ENCODE peak calls at places on chromosomes 7 and 10, in nine cellular contexts. One of them, this sample, is unnamed.
A peak's percentile ranks its signal among the peaks of the same experiment; 100 is the strongest.

GRCh38 chr10:79475119-79475653 is 29.8 kb upstream of the ZCCHC24 start:
- DNase-seq in hepatocyte: no peak
- DNase-seq in endodermal cell: no peak
- DNase-seq in transverse colon: no peak
- DNase-seq in adrenal gland: no peak
- DNase-seq in psoas muscle: no peak
- DNase-seq in heart right ventricle: no peak
- DNase-seq in CD8-positive, alpha-beta memory T cell: no peak
- DNase-seq in caudate nucleus: no peak
- DNase-seq in this sample: no peak

GRCh38 chr10:62554632-62555199 is 180.5 kb downstream of the ZNF365 start:
- DNase-seq in caudate nucleus: no peak
- DNase-seq in CD8-positive, alpha-beta memory T cell: no peak
- DNase-seq in adrenal gland: no peak
- DNase-seq in endodermal cell: peak; percentile 65
- DNase-seq in transverse colon: no peak
- DNase-seq in psoas muscle: no peak
- DNase-seq in heart right ventricle: no peak
- DNase-seq in hepatocyte: peak; percentile 56
- DNase-seq in this sample: no peak

GRCh38 chr7:37765872-37766525 is 82.4 kb upstream of the NME8 start:
- DNase-seq in heart right ventricle: no peak
- DNase-seq in transverse colon: no peak
- DNase-seq in endodermal cell: no peak
- DNase-seq in hepatocyte: no peak
- DNase-seq in CD8-positive, alpha-beta memory T cell: no peak
- DNase-seq in psoas muscle: no peak
- DNase-seq in adrenal gland: no peak
- DNase-seq in caudate nucleus: no peak
- DNase-seq in this sample: no peak

GRCh38 chr7:133919810-133920209 is 207.3 kb upstream of the LRGUK start:
- DNase-seq in hepatocyte: no peak
- DNase-seq in heart right ventricle: no peak
- DNase-seq in endodermal cell: no peak
- DNase-seq in adrenal gland: no peak
- DNase-seq in transverse colon: no peak
- DNase-seq in CD8-positive, alpha-beta memory T cell: no peak
- DNase-seq in caudate nucleus: no peak
- DNase-seq in psoas muscle: no peak
- DNase-seq in this sample: no peak

GRCh38 chr7:5713124-5713912 is 68.1 kb downstream of the RNF216 start:
- DNase-seq in caudate nucleus: peak; percentile 12
- DNase-seq in endodermal cell: peak; percentile 48
- DNase-seq in psoas muscle: no peak
- DNase-seq in transverse colon: no peak
- DNase-seq in CD8-positive, alpha-beta memory T cell: no peak
- DNase-seq in hepatocyte: no peak
- DNase-seq in adrenal gland: no peak
- DNase-seq in heart right ventricle: no peak
- DNase-seq in this sample: no peak

GRCh38 chr7:110095372-110096052 is 995.4 kb upstream of the LRRN3 start:
- DNase-seq in adrenal gland: no peak
- DNase-seq in transverse colon: no peak
- DNase-seq in CD8-positive, alpha-beta memory T cell: no peak
- DNase-seq in heart right ventricle: no peak
- DNase-seq in hepatocyte: no peak
- DNase-seq in psoas muscle: no peak
- DNase-seq in endodermal cell: no peak
- DNase-seq in caudate nucleus: no peak
- DNase-seq in this sample: no peak

GRCh38 chr10:95260397-95260881 is 30.4 kb downstream of the PDLIM1 start:
- DNase-seq in caudate nucleus: no peak
- DNase-seq in heart right ventricle: no peak
- DNase-seq in psoas muscle: no peak
- DNase-seq in CD8-positive, alpha-beta memory T cell: no peak
- DNase-seq in transverse colon: no peak
- DNase-seq in endodermal cell: peak; percentile 67
- DNase-seq in adrenal gland: no peak
- DNase-seq in hepatocyte: peak; percentile 83
- DNase-seq in this sample: no peak

GRCh38 chr7:105723582-105723981 is 142.3 kb upstream of the EFCAB10 start:
- DNase-seq in hepatocyte: no peak
- DNase-seq in heart right ventricle: no peak
- DNase-seq in adrenal gland: no peak
- DNase-seq in psoas muscle: no peak
- DNase-seq in caudate nucleus: peak; percentile 24
- DNase-seq in endodermal cell: peak; percentile 59
- DNase-seq in CD8-positive, alpha-beta memory T cell: no peak
- DNase-seq in transverse colon: no peak
- DNase-seq in this sample: no peak

GRCh38 chr10:59088912-59089573 is 87.4 kb upstream of the PHYHIPL start:
- DNase-seq in adrenal gland: no peak
- DNase-seq in heart right ventricle: no peak
- DNase-seq in CD8-positive, alpha-beta memory T cell: no peak
- DNase-seq in caudate nucleus: no peak
- DNase-seq in transverse colon: no peak
- DNase-seq in endodermal cell: no peak
- DNase-seq in psoas muscle: no peak
- DNase-seq in hepatocyte: no peak
- DNase-seq in this sample: no peak

GRCh38 chr7:44383566-44383965 is 58.2 kb upstream of the CAMK2B start:
- DNase-seq in transverse colon: no peak
- DNase-seq in endodermal cell: peak; percentile 26
- DNase-seq in adrenal gland: no peak
- DNase-seq in caudate nucleus: no peak
- DNase-seq in hepatocyte: no peak
- DNase-seq in psoas muscle: peak; percentile 79
- DNase-seq in CD8-positive, alpha-beta memory T cell: no peak
- DNase-seq in heart right ventricle: no peak
- DNase-seq in this sample: peak; percentile 70

GRCh38 chr7:582081-582835 is 62.6 kb upstream of the PDGFA start:
- DNase-seq in transverse colon: no peak
- DNase-seq in hepatocyte: no peak
- DNase-seq in psoas muscle: no peak
- DNase-seq in endodermal cell: no peak
- DNase-seq in adrenal gland: no peak
- DNase-seq in heart right ventricle: no peak
- DNase-seq in CD8-positive, alpha-beta memory T cell: no peak
- DNase-seq in caudate nucleus: no peak
- DNase-seq in this sample: peak; percentile 36
- H3K27ac ChIP-seq in transverse colon: no peak overlapping the region
- H3K27ac ChIP-seq in hepatocyte: no peak overlapping the region
- H3K27ac ChIP-seq in psoas muscle: no peak overlapping the region
- H3K27ac ChIP-seq in endodermal cell: no peak overlapping the region
- H3K27ac ChIP-seq in adrenal gland: no peak overlapping the region
- H3K27ac ChIP-seq in heart right ventricle: no peak overlapping the region
- H3K27ac ChIP-seq in CD8-positive, alpha-beta memory T cell: no peak overlapping the region
- H3K27ac ChIP-seq in caudate nucleus: no peak overlapping the region
- H3K27ac ChIP-seq in this sample: no peak overlapping the region

GRCh38 chr10:111297351-111297848 is 220.6 kb downstream of the ADRA2A start:
- DNase-seq in CD8-positive, alpha-beta memory T cell: no peak
- DNase-seq in adrenal gland: peak; percentile 19
- DNase-seq in heart right ventricle: no peak
- DNase-seq in hepatocyte: peak; percentile 31
- DNase-seq in transverse colon: no peak
- DNase-seq in caudate nucleus: no peak
- DNase-seq in endodermal cell: no peak
- DNase-seq in psoas muscle: no peak
- DNase-seq in this sample: no peak

GRCh38 chr10:111295788-111296187 is 219.0 kb downstream of the ADRA2A start:
- DNase-seq in transverse colon: no peak
- DNase-seq in hepatocyte: no peak
- DNase-seq in endodermal cell: no peak
- DNase-seq in adrenal gland: no peak
- DNase-seq in caudate nucleus: no peak
- DNase-seq in CD8-positive, alpha-beta memory T cell: no peak
- DNase-seq in psoas muscle: no peak
- DNase-seq in heart right ventricle: no peak
- DNase-seq in this sample: no peak

GRCh38 chr10:111299037-111299436 is 222.2 kb downstream of the ADRA2A start:
- DNase-seq in hepatocyte: no peak
- DNase-seq in endodermal cell: no peak
- DNase-seq in transverse colon: no peak
- DNase-seq in psoas muscle: no peak
- DNase-seq in adrenal gland: no peak
- DNase-seq in heart right ventricle: no peak
- DNase-seq in CD8-positive, alpha-beta memory T cell: no peak
- DNase-seq in caudate nucleus: no peak
- DNase-seq in this sample: no peak

GRCh38 chr10:111303887-111304286 is 227.1 kb downstream of the ADRA2A start:
- DNase-seq in heart right ventricle: no peak
- DNase-seq in psoas muscle: no peak
- DNase-seq in adrenal gland: no peak
- DNase-seq in transverse colon: no peak
- DNase-seq in caudate nucleus: no peak
- DNase-seq in endodermal cell: no peak
- DNase-seq in hepatocyte: no peak
- DNase-seq in CD8-positive, alpha-beta memory T cell: no peak
- DNase-seq in this sample: no peak

GRCh38 chr10:111298031-111298430 is 221.2 kb downstream of the ADRA2A start:
- DNase-seq in transverse colon: no peak
- DNase-seq in CD8-positive, alpha-beta memory T cell: no peak
- DNase-seq in endodermal cell: no peak
- DNase-seq in heart right ventricle: no peak
- DNase-seq in adrenal gland: no peak
- DNase-seq in hepatocyte: no peak
- DNase-seq in caudate nucleus: no peak
- DNase-seq in psoas muscle: no peak
- DNase-seq in this sample: no peak
- H3K27ac ChIP-seq in transverse colon: no peak overlapping the region
- H3K27ac ChIP-seq in CD8-positive, alpha-beta memory T cell: no peak overlapping the region
- H3K27ac ChIP-seq in endodermal cell: peak overlapping the region; percentile 70
- H3K27ac ChIP-seq in heart right ventricle: no peak overlapping the region
- H3K27ac ChIP-seq in adrenal gland: no peak overlapping the region
- H3K27ac ChIP-seq in hepatocyte: no peak overlapping the region
- H3K27ac ChIP-seq in caudate nucleus: no peak overlapping the region
- H3K27ac ChIP-seq in psoas muscle: no peak overlapping the region
- H3K27ac ChIP-seq in this sample: no peak overlapping the region

GRCh38 chr7:39186671-39187070 is 209.0 kb downstream of the POU6F2 start:
- DNase-seq in hepatocyte: no peak
- DNase-seq in CD8-positive, alpha-beta memory T cell: no peak
- DNase-seq in heart right ventricle: no peak
- DNase-seq in psoas muscle: no peak
- DNase-seq in caudate nucleus: peak; percentile 39
- DNase-seq in transverse colon: no peak
- DNase-seq in adrenal gland: no peak
- DNase-seq in endodermal cell: no peak
- DNase-seq in this sample: no peak

GRCh38 chr7:39186131-39186530 is 208.4 kb downstream of the POU6F2 start:
- DNase-seq in hepatocyte: no peak
- DNase-seq in endodermal cell: no peak
- DNase-seq in adrenal gland: no peak
- DNase-seq in CD8-positive, alpha-beta memory T cell: no peak
- DNase-seq in caudate nucleus: no peak
- DNase-seq in transverse colon: no peak
- DNase-seq in heart right ventricle: no peak
- DNase-seq in psoas muscle: no peak
- DNase-seq in this sample: no peak

GRCh38 chr7:39184387-39184786 is 206.7 kb downstream of the POU6F2 start:
- DNase-seq in adrenal gland: no peak
- DNase-seq in endodermal cell: no peak
- DNase-seq in psoas muscle: no peak
- DNase-seq in heart right ventricle: no peak
- DNase-seq in hepatocyte: peak; percentile 32
- DNase-seq in CD8-positive, alpha-beta memory T cell: no peak
- DNase-seq in caudate nucleus: no peak
- DNase-seq in transverse colon: no peak
- DNase-seq in this sample: no peak

GRCh38 chr7:39192476-39192875 is 214.8 kb downstream of the POU6F2 start:
- DNase-seq in CD8-positive, alpha-beta memory T cell: no peak
- DNase-seq in transverse colon: no peak
- DNase-seq in heart right ventricle: no peak
- DNase-seq in adrenal gland: no peak
- DNase-seq in caudate nucleus: no peak
- DNase-seq in endodermal cell: peak; percentile 82
- DNase-seq in hepatocyte: no peak
- DNase-seq in psoas muscle: no peak
- DNase-seq in this sample: no peak

DNA sequence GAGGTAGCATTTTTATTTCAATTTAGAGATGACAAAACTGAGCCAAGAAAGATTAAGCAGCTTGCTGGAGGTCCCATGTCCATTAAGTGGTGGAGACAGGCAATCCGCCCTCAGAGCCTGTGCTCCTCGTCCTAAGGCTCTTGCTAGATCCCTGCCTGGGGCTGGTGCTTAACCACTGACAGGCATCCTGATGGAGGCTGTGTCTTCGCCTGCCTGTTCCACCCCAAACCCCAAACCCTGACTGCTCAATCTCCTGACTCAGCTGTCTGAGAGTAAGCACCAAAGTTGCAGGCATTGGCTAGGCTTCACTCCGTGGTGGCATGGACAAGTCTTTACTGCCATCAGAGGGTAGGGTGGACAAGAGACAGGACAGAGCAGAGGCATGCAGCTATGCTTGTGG is 209.4 kb downstream of the POU6F2 start:
- DNase-seq in psoas muscle: no peak
- DNase-seq in hepatocyte: no peak
- DNase-seq in adrenal gland: no peak
- DNase-seq in heart right ventricle: no peak
- DNase-seq in transverse colon: no peak
- DNase-seq in endodermal cell: peak; percentile 55
- DNase-seq in caudate nucleus: no peak
- DNase-seq in CD8-positive, alpha-beta memory T cell: no peak
- DNase-seq in this sample: no peak
- H3K27ac ChIP-seq in psoas muscle: no peak overlapping the region
- H3K27ac ChIP-seq in hepatocyte: no peak overlapping the region
- H3K27ac ChIP-seq in adrenal gland: no peak overlapping the region
- H3K27ac ChIP-seq in heart right ventricle: no peak overlapping the region
- H3K27ac ChIP-seq in transverse colon: no peak overlapping the region
- H3K27ac ChIP-seq in endodermal cell: no peak overlapping the region
- H3K27ac ChIP-seq in caudate nucleus: no peak overlapping the region
- H3K27ac ChIP-seq in CD8-positive, alpha-beta memory T cell: no peak overlapping the region
- H3K27ac ChIP-seq in this sample: no peak overlapping the region

GRCh38 chr10:99681553-99681952 is 22.2 kb downstream of the ENTPD7 start:
- DNase-seq in hepatocyte: no peak
- DNase-seq in caudate nucleus: no peak
- DNase-seq in psoas muscle: no peak
- DNase-seq in adrenal gland: peak; percentile 30
- DNase-seq in CD8-positive, alpha-beta memory T cell: no peak
- DNase-seq in transverse colon: no peak
- DNase-seq in endodermal cell: no peak
- DNase-seq in heart right ventricle: peak; percentile 23
- DNase-seq in this sample: no peak
- H3K27ac ChIP-seq in hepatocyte: no peak overlapping the region
- H3K27ac ChIP-seq in caudate nucleus: no peak overlapping the region
- H3K27ac ChIP-seq in psoas muscle: peak overlapping the region; percentile 31
- H3K27ac ChIP-seq in adrenal gland: no peak overlapping the region
- H3K27ac ChIP-seq in CD8-positive, alpha-beta memory T cell: no peak overlapping the region
- H3K27ac ChIP-seq in transverse colon: no peak overlapping the region
- H3K27ac ChIP-seq in endodermal cell: no peak overlapping the region
- H3K27ac ChIP-seq in heart right ventricle: no peak overlapping the region
- H3K27ac ChIP-seq in this sample: no peak overlapping the region

GRCh38 chr7:3301472-3301778 is 373 bp downstream of the SDK1 start:
- DNase-seq in transverse colon: no peak
- DNase-seq in psoas muscle: no peak
- DNase-seq in hepatocyte: no peak
- DNase-seq in heart right ventricle: no peak
- DNase-seq in adrenal gland: no peak
- DNase-seq in CD8-positive, alpha-beta memory T cell: no peak
- DNase-seq in endodermal cell: no peak
- DNase-seq in caudate nucleus: no peak
- DNase-seq in this sample: no peak
- H3K27ac ChIP-seq in transverse colon: peak overlapping the region; percentile 58
- H3K27ac ChIP-seq in psoas muscle: no peak overlapping the region
- H3K27ac ChIP-seq in hepatocyte: no peak overlapping the region
- H3K27ac ChIP-seq in heart right ventricle: no peak overlapping the region
- H3K27ac ChIP-seq in adrenal gland: no peak overlapping the region
- H3K27ac ChIP-seq in CD8-positive, alpha-beta memory T cell: no peak overlapping the region
- H3K27ac ChIP-seq in endodermal cell: no peak overlapping the region
- H3K27ac ChIP-seq in caudate nucleus: no peak overlapping the region
- H3K27ac ChIP-seq in this sample: no peak overlapping the region

GRCh38 chr10:29256019-29256418 is 32.9 kb upstream of the LYZL1 start:
- DNase-seq in psoas muscle: no peak
- DNase-seq in caudate nucleus: no peak
- DNase-seq in CD8-positive, alpha-beta memory T cell: no peak
- DNase-seq in heart right ventricle: no peak
- DNase-seq in hepatocyte: no peak
- DNase-seq in endodermal cell: no peak
- DNase-seq in transverse colon: no peak
- DNase-seq in adrenal gland: no peak
- DNase-seq in this sample: no peak
- H3K27ac ChIP-seq in psoas muscle: no peak overlapping the region
- H3K27ac ChIP-seq in caudate nucleus: no peak overlapping the region
- H3K27ac ChIP-seq in CD8-positive, alpha-beta memory T cell: no peak overlapping the region
- H3K27ac ChIP-seq in heart right ventricle: no peak overlapping the region
- H3K27ac ChIP-seq in hepatocyte: peak overlapping the region; percentile 66
- H3K27ac ChIP-seq in endodermal cell: no peak overlapping the region
- H3K27ac ChIP-seq in transverse colon: no peak overlapping the region
- H3K27ac ChIP-seq in adrenal gland: no peak overlapping the region
- H3K27ac ChIP-seq in this sample: no peak overlapping the region